ENCODE peak calls at places on chromosomes 5 and 9, in seven cellular contexts. V, U, L, T, Z, F and I are unnamed samples. For H3K4me1, the result is how much of the 10 kb centered on the place peaks cover.

GRCh38 chr9:10804486-10804885 is 191.7 kb upstream of the PTPRD start:
- ATAC-seq in V (no peak), U (no peak), L (no peak), T (no peak), Z (no peak), F (no peak), I (no peak)

GRCh38 chr9:132717326-132717945 is 47.2 kb downstream of the GTF3C4 start:
- ATAC-seq in V (no peak), U (no peak), L (peak), T (no peak), Z (no peak), F (no peak), I (no peak)

GRCh38 chr5:121251954-121252353 is 599.7 kb upstream of the FTMT start:
- ATAC-seq in V (no peak), U (no peak), L (peak), T (no peak), Z (no peak), F (no peak), I (no peak)

GRCh38 chr9:110952018-110952864 is 86.0 kb downstream of the LPAR1 start:
- ATAC-seq in V (no peak), U (no peak), L (no peak), T (peak), Z (no peak), F (no peak), I (no peak)

GRCh38 chr5:131296213-131296672 is 32.4 kb downstream of the CDC42SE2 start:
- ATAC-seq in V (no peak), U (no peak), L (no peak), T (no peak), Z (no peak), F (no peak), I (no peak)

GRCh38 chr5:82019342-82020138 is 47.7 kb downstream of the ATG10 start:
- ATAC-seq in V (peak), U (peak), L (no peak), T (no peak), Z (no peak), F (no peak), I (no peak)

GRCh38 chr9:35353731-35354365 is 136.1 kb upstream of the RUSC2 start:
- ATAC-seq in V (no peak), U (no peak), L (no peak), T (no peak), Z (no peak), F (no peak), I (no peak)

GRCh38 chr5:64532657-64533056 is 26.8 kb downstream of the RGS7BP start:
- ATAC-seq in V (no peak), U (no peak), L (no peak), T (no peak), Z (no peak), F (no peak), I (no peak)

GRCh38 chr5:86749841-86750240 is 132.1 kb downstream of the COX7C start:
- ATAC-seq in V (no peak), U (no peak), L (no peak), T (no peak), Z (no peak), F (no peak), I (no peak)

GRCh38 chr5:119011186-119011585 is 22.8 kb upstream of the DTWD2 start:
- ATAC-seq in V (no peak), U (no peak), L (no peak), T (no peak), Z (no peak), F (no peak), I (no peak)

DNA sequence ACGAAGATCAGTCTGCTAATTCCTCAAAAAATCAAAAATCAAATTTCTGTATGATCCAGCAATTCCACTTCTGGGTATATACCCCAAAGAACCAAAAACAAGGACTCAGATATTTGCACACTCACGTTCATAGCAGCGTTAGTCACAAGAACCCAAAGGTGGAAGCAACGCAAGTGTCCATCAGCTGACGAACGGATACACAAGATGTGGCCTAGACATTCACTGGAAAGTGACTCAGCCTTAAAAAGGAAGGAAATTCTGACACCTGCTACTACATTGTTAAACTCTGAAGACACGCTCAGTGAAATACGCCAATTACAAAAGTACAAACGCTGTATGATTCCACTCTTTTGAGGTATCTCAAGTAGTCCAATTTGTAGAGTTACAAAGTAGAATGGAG is 93.3 kb downstream of the OTULIN start:
- ATAC-seq in V (peak), U (no peak), L (no peak), T (peak), Z (no peak), F (no peak), I (no peak)
- TF ChIP-seq POLR2A in V (no peak), U (no peak), L (no peak), T (no peak), Z (no peak), F (no peak), I (no peak)

GRCh38 chr5:159772698-159773061 is 143.6 kb upstream of the ADRA1B start:
- ATAC-seq in V (no peak), U (no peak), L (no peak), T (no peak), Z (no peak), F (no peak), I (no peak)

GRCh38 chr5:159765760-159766517 is 150.3 kb upstream of the ADRA1B start:
- ATAC-seq in V (no peak), U (no peak), L (no peak), T (no peak), Z (no peak), F (no peak), I (no peak)

GRCh38 chr5:159764283-159764927 is 151.9 kb upstream of the ADRA1B start:
- ATAC-seq in V (peak), U (no peak), L (no peak), T (peak), Z (peak), F (no peak), I (peak)

GRCh38 chr5:159765034-159765433 is 151.2 kb upstream of the ADRA1B start:
- ATAC-seq in V (no peak), U (no peak), L (no peak), T (no peak), Z (no peak), F (no peak), I (no peak)

DNA sequence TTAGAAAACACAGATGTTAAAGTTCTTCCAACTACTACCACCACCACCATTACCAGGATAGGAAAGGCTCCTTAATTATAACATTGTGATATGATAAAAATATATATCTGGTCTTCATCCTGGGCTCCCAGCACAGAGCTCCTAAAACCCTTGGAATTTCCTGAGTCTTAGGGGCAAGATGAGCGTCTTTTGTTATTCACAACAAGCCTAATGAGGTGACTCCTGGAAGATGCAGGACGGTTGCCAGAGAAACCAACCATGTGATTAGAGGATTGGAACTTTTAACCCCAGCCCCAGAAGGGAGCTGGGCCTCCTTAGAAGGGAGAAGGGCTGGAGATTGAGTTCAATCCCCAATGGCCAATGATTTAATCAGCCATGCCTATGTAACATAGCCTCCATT is 148.0 kb upstream of the ADRA1B start:
- ATAC-seq in V (no peak), U (no peak), L (no peak), T (no peak), Z (no peak), F (no peak), I (no peak)
- H3K4me1 ChIP-seq in V (under half), U (under half), L (under half), T (under half), Z (under half), F (under half), I (under half)

GRCh38 chr5:175444905-175445456 is 999 bp upstream of the DRD1 start:
- ATAC-seq in V (no peak), U (no peak), L (no peak), T (no peak), Z (no peak), F (no peak), I (no peak)

GRCh38 chr5:175448276-175448675 is 4.3 kb upstream of the DRD1 start:
- ATAC-seq in V (no peak), U (no peak), L (no peak), T (no peak), Z (no peak), F (no peak), I (no peak)

GRCh38 chr5:175447571-175447970 is 3.6 kb upstream of the DRD1 start:
- ATAC-seq in V (no peak), U (no peak), L (no peak), T (no peak), Z (no peak), F (no peak), I (no peak)

GRCh38 chr5:175443514-175444059 is 395 bp downstream of the DRD1 start:
- ATAC-seq in V (no peak), U (no peak), L (no peak), T (no peak), Z (no peak), F (no peak), I (no peak)

DNA sequence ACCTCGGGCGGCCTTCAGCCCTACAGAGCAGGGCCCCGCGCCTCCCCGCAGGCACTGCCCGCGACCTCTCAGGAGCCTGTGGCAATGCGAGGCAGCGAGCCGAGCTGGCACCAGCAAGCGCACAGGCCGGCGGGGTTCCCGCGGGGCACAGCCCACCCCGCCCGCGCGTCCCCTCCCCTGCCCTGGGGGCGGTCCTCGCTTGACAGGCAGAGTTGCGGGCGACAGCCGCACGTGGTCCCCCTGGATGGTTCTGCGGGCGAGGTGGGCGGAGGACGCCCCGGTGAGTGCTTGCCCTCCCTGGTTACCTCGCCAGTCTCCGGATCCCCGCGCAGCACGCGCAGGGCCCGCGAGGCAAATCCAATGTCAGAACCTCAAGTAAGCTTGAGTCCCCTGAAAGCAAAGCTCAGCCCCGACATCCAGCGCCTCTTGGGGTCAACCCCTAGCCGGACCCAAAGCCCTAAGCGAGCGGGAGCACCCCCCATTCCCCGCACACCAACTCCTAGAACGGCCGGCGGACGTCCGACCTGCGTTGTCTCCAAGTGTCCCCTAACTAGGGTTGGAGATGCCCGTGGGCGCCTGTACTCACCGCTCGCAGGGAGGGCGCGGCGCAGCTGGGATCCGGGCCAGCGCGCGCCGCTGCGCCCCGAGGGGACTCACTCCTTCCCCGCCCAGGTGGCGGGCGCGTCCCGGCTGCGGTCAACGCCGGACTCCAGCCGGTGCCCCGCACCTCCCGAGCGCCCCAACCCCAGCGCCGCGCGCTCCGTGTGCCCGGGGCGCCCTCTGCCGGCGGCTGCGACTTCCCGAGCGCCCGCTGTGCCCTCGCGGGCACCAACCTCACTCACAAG is at the start of gene DRD1:
- ATAC-seq in V (no peak), U (no peak), L (peak), T (peak), Z (peak), F (no peak), I (peak)
- TF ChIP-seq CTCF in V (peak), U (no peak), L (peak), T (peak), Z (peak), F (peak), I (peak)

DNA sequence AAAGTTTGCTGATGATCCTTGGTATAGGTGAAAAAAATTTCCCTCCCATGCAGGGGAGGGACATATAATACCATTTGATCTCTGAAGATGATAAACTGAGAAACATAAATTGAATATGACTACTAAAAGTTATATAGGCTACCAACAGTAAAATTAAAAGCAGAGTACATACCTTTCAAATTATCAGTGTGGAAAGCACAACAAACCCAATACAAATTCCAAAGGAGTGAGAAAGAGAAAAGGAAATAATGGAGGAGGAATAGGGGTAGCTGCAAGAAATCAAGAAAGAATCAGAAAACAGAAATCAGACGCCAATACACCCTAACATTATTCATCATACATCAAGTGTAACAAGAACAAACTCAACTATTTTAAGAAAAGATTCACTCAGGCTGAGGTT is 17.7 kb downstream of the GNAQ start:
- ATAC-seq in V (no peak), U (no peak), L (no peak), T (no peak), Z (no peak), F (no peak), I (no peak)
- TF ChIP-seq POLR2A in V (no peak), U (no peak), L (no peak), T (no peak), Z (no peak), F (no peak), I (no peak)

DNA sequence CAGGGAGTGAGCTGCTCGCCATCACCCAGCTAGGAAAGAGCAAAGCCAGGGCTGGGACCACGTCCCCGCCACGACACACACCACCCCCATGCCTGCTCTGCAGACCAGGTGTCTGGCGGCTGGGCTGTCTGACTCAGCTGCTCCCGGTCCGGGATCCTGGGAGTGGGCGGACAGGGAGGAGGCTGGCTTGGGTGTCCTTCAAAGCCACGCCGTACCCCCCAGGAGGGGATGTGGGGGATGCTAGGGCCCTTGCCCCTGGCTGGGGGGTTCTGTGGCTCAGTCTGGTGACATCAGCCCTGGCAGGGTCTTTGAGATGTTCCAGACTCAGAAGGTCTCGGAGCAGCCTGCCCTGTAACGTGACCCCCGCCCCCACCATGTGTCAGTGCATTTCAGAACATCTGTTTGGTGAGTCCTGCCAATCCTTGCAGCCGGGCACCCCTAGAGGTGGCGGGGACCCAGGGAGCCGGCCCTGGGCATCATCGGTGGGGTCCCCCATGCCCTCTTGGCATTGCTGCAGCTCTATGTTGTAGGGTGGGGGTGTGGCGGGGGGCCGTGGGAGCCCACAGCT is 62.3 kb downstream of the HMCN2 start:
- ATAC-seq in V (peak), U (peak), L (no peak), T (peak), Z (peak), F (peak), I (peak)
- H3K4me1 ChIP-seq in V (under half), U (under half), L (under half), T (under half), Z (under half), F (under half), I (under half)

DNA sequence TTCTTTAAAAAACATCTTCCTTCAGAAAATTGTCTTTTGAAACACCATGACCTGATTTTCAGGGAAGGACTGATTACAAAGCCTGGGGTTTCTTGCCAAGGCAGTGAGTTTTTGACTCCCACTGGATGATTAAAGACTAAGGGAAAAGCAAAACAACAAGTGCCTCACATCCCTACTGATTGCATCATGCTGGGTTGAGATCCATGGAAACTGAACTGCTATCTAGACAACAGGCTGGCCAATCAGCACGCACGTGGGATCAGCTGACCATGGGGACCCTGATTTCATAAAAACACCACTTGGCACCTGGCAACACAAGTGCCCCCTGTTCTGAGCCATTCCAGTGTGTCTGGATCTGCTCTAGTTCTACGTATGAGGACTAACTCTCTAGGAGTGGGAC is 212.3 kb downstream of the SMARCA2 start:
- ATAC-seq in V (peak), U (peak), L (no peak), T (peak), Z (peak), F (no peak), I (peak)
- TF ChIP-seq CTCF in V (no peak), U (no peak), L (no peak), T (no peak), Z (no peak), F (no peak), I (no peak)

GRCh38 chr9:97501972-97502221 is 431 bp downstream of the TMOD1 start:
- ATAC-seq in V (no peak), U (peak), L (peak), T (peak), Z (peak), F (no peak), I (no peak)
- TF ChIP-seq POLR2A in V (no peak), U (no peak), L (no peak), T (no peak), Z (no peak), F (peak), I (peak)